ENCODE peak calls at places on chromosomes 13 and 19, in four cellular contexts. T is activated gamma-delta T cell, D is LHCN-M2, Q is A172. W is an unnamed sample.

GRCh38 chr19:33266971-33267484 is 35.3 kb downstream of the CEBPA start:
- DNase-seq in T (no peak), D (no peak), Q (no peak), W (no peak)

GRCh38 chr19:12364391-12365093 is 941 bp downstream of the ZNF442 start:
- DNase-seq in T (no peak), D (peak), Q (no peak), W (peak)

GRCh38 chr13:25169951-25170553 is 2.0 kb downstream of the AMER2 start:
- DNase-seq in T (peak), D (no peak), Q (no peak), W (no peak)

GRCh38 chr13:48838193-48839000 is 137.3 kb upstream of the FNDC3A start:
- DNase-seq in T (no peak), D (no peak), Q (peak), W (no peak)

GRCh38 chr13:95201814-95202521 is 99.3 kb downstream of the ABCC4 start:
- DNase-seq in T (no peak), D (no peak), Q (no peak), W (no peak)

GRCh38 chr19:37963190-37963947 is 56.4 kb downstream of the SIPA1L3 start:
- DNase-seq in T (no peak), D (peak), Q (no peak), W (no peak)

GRCh38 chr19:19064098-19064722 is 416 bp downstream of the SLC25A42 start:
- DNase-seq in T (no peak), D (peak), Q (peak), W (peak)

GRCh38 chr19:29817316-29817715 is 5.5 kb downstream of the CCNE1 start:
- DNase-seq in T (no peak), D (no peak), Q (no peak), W (no peak)

GRCh38 chr19:54191671-54192453 is 754 bp downstream of the TSEN34 start:
- DNase-seq in T (no peak), D (peak), Q (no peak), W (no peak)

W was measured in prostate gland.